ENCODE peak calls at places on chromosomes 6 and 20, in five cellular contexts. I is spleen, T is K562, K is sigmoid colon, O is endothelial cell of umbilical vein. H is an unnamed sample.

GRCh38 chr6:155543141-155543870 is 87.7 kb upstream of the NOX3 start:
- DNase-seq in K (no peak), T (no peak), O (peak; percentile 72), I (no peak), H (no peak)

GRCh38 chr20:37395921-37396519 is 50.1 kb downstream of the SRC start:
- DNase-seq in K (no peak), I (no peak), O (no peak), T (peak; percentile 54), H (no peak)

GRCh38 chr6:42276008-42276890 is 58.6 kb upstream of the MRPS10 start:
- DNase-seq in T (no peak), O (no peak), K (peak; percentile 86), I (no peak), H (no peak)

GRCh38 chr6:150517175-150517574 is 82.5 kb upstream of the PLEKHG1 start:
- DNase-seq in K (no peak), T (no peak), I (no peak), O (no peak), H (no peak)

GRCh38 chr20:52172392-52173047 is 19.1 kb downstream of the ZFP64 start:
- DNase-seq in O (no peak), T (no peak), K (no peak), I (no peak), H (no peak)

GRCh38 chr6:135576055-135576454 is 78.5 kb upstream of the AHI1 start:
- DNase-seq in T (no peak), K (no peak), I (no peak), O (no peak), H (no peak)

GRCh38 chr6:52724041-52724405 is 39.3 kb downstream of the GSTA2 start:
- DNase-seq in O (peak; percentile 2), T (no peak), K (no peak), I (no peak), H (no peak)

GRCh38 chr6:158879180-158879579 is 60.0 kb upstream of the EZR start:
- DNase-seq in T (no peak), K (no peak), O (no peak), I (no peak), H (no peak)

GRCh38 chr6:148983366-148983765 is 236.5 kb downstream of the UST start:
- DNase-seq in K (no peak), I (no peak), T (no peak), O (no peak), H (no peak)

GRCh38 chr6:39296745-39297640 is 17.2 kb downstream of the KCNK17 start:
- DNase-seq in K (peak; percentile 68), T (no peak), I (no peak), O (no peak), H (no peak)

GRCh38 chr6:71608646-71609045 is 277.7 kb upstream of the RIMS1 start:
- DNase-seq in O (no peak), T (no peak), K (no peak), I (no peak), H (no peak)

GRCh38 chr6:111254779-111255166 is 167.5 kb downstream of the SLC16A10 start:
- DNase-seq in O (no peak), K (no peak), I (no peak), T (no peak), H (no peak)

GRCh38 chr6:136721467-136721866 is 70.8 kb downstream of the MAP3K5 start:
- DNase-seq in K (no peak), I (no peak), T (no peak), O (no peak), H (no peak)

GRCh38 chr6:14863896-14864850 is 381.7 kb upstream of the JARID2 start:
- DNase-seq in I (no peak), K (no peak), O (no peak), T (peak; percentile 43), H (no peak)

GRCh38 chr6:166691741-166692140 is 64.7 kb upstream of the RPS6KA2 start:
- DNase-seq in T (no peak), K (no peak), O (peak; percentile 79), I (no peak), H (no peak)

GRCh38 chr6:83250235-83250634 is 57.1 kb downstream of the RWDD2A start:
- DNase-seq in T (no peak), K (no peak), I (no peak), O (no peak), H (no peak)

GRCh38 chr6:39561536-39562266 is 163.5 kb downstream of the KIF6 start:
- DNase-seq in T (no peak), I (no peak), K (no peak), O (no peak), H (no peak)

GRCh38 chr6:124200661-124201060 is 397.0 kb downstream of the NKAIN2 start:
- DNase-seq in K (no peak), T (no peak), I (no peak), O (no peak), H (no peak)

GRCh38 chr20:63136296-63136695 is 79.6 kb downstream of the YTHDF1 start:
- DNase-seq in I (peak; percentile 31), T (no peak), K (no peak), O (no peak), H (no peak)

GRCh38 chr6:152461556-152461955 is 175.6 kb downstream of the SYNE1 start:
- DNase-seq in I (no peak), O (peak; percentile 70), K (no peak), T (no peak), H (no peak)

GRCh38 chr6:160583805-160584204 is 80.3 kb downstream of the LPA start:
- DNase-seq in T (no peak), O (no peak), K (no peak), I (no peak), H (no peak)

GRCh38 chr6:118869894-118870665 is 23.9 kb upstream of the ASF1A start:
- DNase-seq in I (no peak), T (no peak), O (peak; percentile 85), K (no peak), H (no peak)

GRCh38 chr6:35079311-35080000 is 61.7 kb downstream of the TCP11 start:
- DNase-seq in I (peak; percentile 61), K (peak; percentile 55), O (no peak), T (no peak), H (no peak)

GRCh38 chr6:160832422-160832821 is 130.4 kb downstream of the PLG start:
- DNase-seq in K (no peak), I (no peak), T (no peak), O (no peak), H (no peak)

GRCh38 chr20:56422131-56422823 is 10.2 kb downstream of the CASS4 start:
- DNase-seq in O (peak; percentile 93), K (no peak), I (no peak), T (peak; percentile 41), H (no peak)

GRCh38 chr20:38283236-38283635 is 20.7 kb upstream of the BPI start:
- DNase-seq in T (no peak), I (no peak), O (no peak), K (peak; percentile 39), H (no peak)

GRCh38 chr20:62766716-62767115 is 29.6 kb upstream of the MRGBP start:
- DNase-seq in K (no peak), T (no peak), I (peak; percentile 53), O (no peak), H (peak; percentile 60)

GRCh38 chr6:63923139-63923739 is 287.6 kb downstream of the PHF3 start:
- DNase-seq in K (no peak), O (peak; percentile 17), I (no peak), T (peak; percentile 30), H (no peak)

GRCh38 chr6:168540713-168541291 is 99.8 kb downstream of the SMOC2 start:
- DNase-seq in O (no peak), I (peak; percentile 37), K (no peak), T (no peak), H (no peak)

GRCh38 chr6:5762561-5762968 is 244.2 kb downstream of the NRN1 start:
- DNase-seq in I (no peak), O (no peak), T (no peak), K (peak; percentile 72), H (no peak)

GRCh38 chr6:125722886-125723285 is 26.5 kb upstream of the HEY2 start:
- DNase-seq in I (no peak), K (no peak), O (no peak), T (no peak), H (no peak)

GRCh38 chr20:25050501-25051350 is 7.2 kb downstream of the ACSS1 start:
- DNase-seq in O (no peak), T (no peak), K (peak; percentile 55), I (peak; percentile 68), H (peak; percentile 6)

GRCh38 chr20:57996936-57997629 is 231.4 kb downstream of the ANKRD60 start:
- DNase-seq in T (no peak), K (no peak), O (peak; percentile 8), I (peak; percentile 15), H (no peak)

GRCh38 chr6:36824262-36824661 is 15.0 kb downstream of the CPNE5 start:
- DNase-seq in K (no peak), O (peak; percentile 83), T (no peak), I (no peak), H (no peak)

GRCh38 chr6:36825452-36825851 is 13.8 kb downstream of the CPNE5 start:
- DNase-seq in K (no peak), T (peak; percentile 36), O (no peak), I (no peak), H (no peak)

GRCh38 chr6:36827261-36828079 is 11.8 kb downstream of the CPNE5 start:
- DNase-seq in O (peak; percentile 99), I (peak; percentile 80), K (peak; percentile 71), T (peak; percentile 69), H (no peak)

GRCh38 chr6:36825996-36826395 is 13.2 kb downstream of the CPNE5 start:
- DNase-seq in I (no peak), O (peak; percentile 65), K (no peak), T (no peak), H (no peak)

GRCh38 chr6:36826520-36827227 is 12.6 kb downstream of the CPNE5 start:
- DNase-seq in T (no peak), I (no peak), O (no peak), K (no peak), H (no peak)
- TF ChIP-seq CTCF in T (no peak), I (no peak), O (no peak), K (no peak), H (no peak)

GRCh38 chr6:21634582-21634981 is 41.0 kb downstream of the SOX4 start:
- DNase-seq in K (no peak), O (peak; percentile 97), T (no peak), I (no peak), H (no peak)
- TF ChIP-seq POLR2AphosphoS5 in K (peak; percentile 5), O (peak; percentile 77), T (no peak), I (no peak), H (no peak)

DNA sequence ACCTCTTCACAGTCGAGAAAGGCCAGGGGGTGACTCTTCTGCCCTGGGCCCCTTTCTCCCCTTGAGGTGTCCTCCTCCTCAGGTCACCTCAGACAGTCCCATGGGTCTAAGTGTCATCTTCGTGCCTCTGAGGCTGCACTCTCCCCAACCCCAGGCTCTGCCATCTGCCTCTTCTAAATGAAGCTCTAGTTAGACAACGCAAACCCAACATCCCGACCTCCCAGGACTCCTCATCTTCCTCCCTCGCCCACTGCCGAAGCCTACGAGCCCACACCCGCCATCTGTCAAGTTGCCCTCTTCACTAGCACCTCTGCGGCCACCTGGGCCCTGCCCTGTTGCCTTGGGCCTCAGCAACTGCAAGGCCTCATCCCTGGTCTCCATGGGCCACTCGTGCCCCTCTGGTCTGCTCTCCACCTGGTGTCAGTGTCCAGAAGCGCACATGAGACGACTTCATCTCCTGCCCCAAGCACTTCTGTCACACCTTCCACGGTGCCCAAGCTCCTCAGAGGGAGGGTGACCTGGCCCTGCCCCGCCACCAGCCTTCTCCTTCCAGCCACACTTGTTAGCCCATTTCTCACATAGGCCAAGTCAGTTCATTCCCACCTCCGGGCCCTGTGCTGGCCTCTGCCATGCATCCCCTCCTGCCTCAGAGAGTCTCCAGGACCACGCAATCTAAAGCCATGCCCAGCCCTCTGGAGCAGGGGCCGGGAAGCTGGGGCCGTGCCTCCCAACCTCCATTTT is 53.8 kb downstream of the RRBP1 start:
- DNase-seq in I (peak; percentile 63), O (no peak), K (peak; percentile 55), T (no peak), H (no peak)
- H3K4me1 ChIP-seq in I (no peaks in the 10 kb centered on the region), O (no peaks in the 10 kb centered on the region), K (no peaks in the 10 kb centered on the region), T (no peaks in the 10 kb centered on the region), H (no peaks in the 10 kb centered on the region)

GRCh38 chr6:47633141-47633540 is 65.2 kb upstream of the ADGRF4 start:
- DNase-seq in T (no peak), O (no peak), K (no peak), I (no peak), H (no peak)
- TF ChIP-seq CTCF in T (peak; percentile 21), O (no peak), K (no peak), I (no peak), H (no peak)

H was measured in transverse colon.